ENCODE peak calls at places on chromosomes 2 and 18, in nine cellular contexts. One of them, this sample, is unnamed.

GRCh38 chr2:193528458-193528857 is 1333.7 kb upstream of the TMEFF2 start:
- DNase-seq in Peyer's patch: no peak
- DNase-seq in uterus: no peak
- DNase-seq in transverse colon: no peak
- DNase-seq in RWPE1: no peak
- DNase-seq in IMR-90: no peak
- DNase-seq in GM23248: no peak
- DNase-seq in heart left ventricle: no peak
- DNase-seq in GM23338: no peak
- DNase-seq in this sample: no peak

GRCh38 chr2:46814160-46814559 is 101.4 kb downstream of the MCFD2 start:
- DNase-seq in Peyer's patch: peak
- DNase-seq in uterus: peak
- DNase-seq in transverse colon: peak
- DNase-seq in RWPE1: no peak
- DNase-seq in IMR-90: peak
- DNase-seq in GM23248: peak
- DNase-seq in heart left ventricle: peak
- DNase-seq in GM23338: no peak
- DNase-seq in this sample: peak

GRCh38 chr18:31046916-31047315 is 4.4 kb upstream of the DSC3 start:
- DNase-seq in Peyer's patch: peak
- DNase-seq in uterus: no peak
- DNase-seq in transverse colon: no peak
- DNase-seq in RWPE1: peak
- DNase-seq in IMR-90: no peak
- DNase-seq in GM23248: no peak
- DNase-seq in heart left ventricle: no peak
- DNase-seq in GM23338: no peak
- DNase-seq in this sample: no peak

GRCh38 chr18:49628119-49628518 is 66.3 kb downstream of the LIPG start:
- DNase-seq in Peyer's patch: peak
- DNase-seq in uterus: no peak
- DNase-seq in transverse colon: peak
- DNase-seq in RWPE1: no peak
- DNase-seq in IMR-90: no peak
- DNase-seq in GM23248: no peak
- DNase-seq in heart left ventricle: no peak
- DNase-seq in GM23338: no peak
- DNase-seq in this sample: no peak

GRCh38 chr2:172931256-172931894 is 144.3 kb upstream of the MAP3K20 start:
- DNase-seq in Peyer's patch: no peak
- DNase-seq in uterus: peak
- DNase-seq in transverse colon: no peak
- DNase-seq in RWPE1: peak
- DNase-seq in IMR-90: peak
- DNase-seq in GM23248: peak
- DNase-seq in heart left ventricle: no peak
- DNase-seq in GM23338: peak
- DNase-seq in this sample: no peak

GRCh38 chr2:12897181-12897580 is 180.4 kb downstream of the TRIB2 start:
- DNase-seq in Peyer's patch: peak
- DNase-seq in uterus: no peak
- DNase-seq in transverse colon: peak
- DNase-seq in RWPE1: no peak
- DNase-seq in IMR-90: no peak
- DNase-seq in GM23248: no peak
- DNase-seq in heart left ventricle: no peak
- DNase-seq in GM23338: no peak
- DNase-seq in this sample: no peak

GRCh38 chr2:187951470-187952218 is 340.0 kb upstream of the GULP1 start:
- DNase-seq in Peyer's patch: no peak
- DNase-seq in uterus: no peak
- DNase-seq in transverse colon: no peak
- DNase-seq in RWPE1: no peak
- DNase-seq in IMR-90: no peak
- DNase-seq in GM23248: no peak
- DNase-seq in heart left ventricle: no peak
- DNase-seq in GM23338: no peak
- DNase-seq in this sample: no peak

GRCh38 chr2:168592181-168592831 is 136.2 kb downstream of the CERS6 start:
- DNase-seq in Peyer's patch: no peak
- DNase-seq in uterus: no peak
- DNase-seq in transverse colon: no peak
- DNase-seq in RWPE1: no peak
- DNase-seq in IMR-90: no peak
- DNase-seq in GM23248: no peak
- DNase-seq in heart left ventricle: no peak
- DNase-seq in GM23338: no peak
- DNase-seq in this sample: no peak

GRCh38 chr2:66573866-66574265 is 138.9 kb downstream of the MEIS1 start:
- DNase-seq in Peyer's patch: no peak
- DNase-seq in uterus: peak
- DNase-seq in transverse colon: no peak
- DNase-seq in RWPE1: no peak
- DNase-seq in IMR-90: peak
- DNase-seq in GM23248: no peak
- DNase-seq in heart left ventricle: no peak
- DNase-seq in GM23338: peak
- DNase-seq in this sample: no peak

GRCh38 chr18:76465630-76466409 is 29.2 kb downstream of the ZNF516 start:
- DNase-seq in Peyer's patch: no peak
- DNase-seq in uterus: peak
- DNase-seq in transverse colon: no peak
- DNase-seq in RWPE1: no peak
- DNase-seq in IMR-90: no peak
- DNase-seq in GM23248: no peak
- DNase-seq in heart left ventricle: no peak
- DNase-seq in GM23338: no peak
- DNase-seq in this sample: no peak

GRCh38 chr2:46847185-46847710 is 68.4 kb downstream of the MCFD2 start:
- DNase-seq in Peyer's patch: peak
- DNase-seq in uterus: peak
- DNase-seq in transverse colon: peak
- DNase-seq in RWPE1: peak
- DNase-seq in IMR-90: peak
- DNase-seq in GM23248: peak
- DNase-seq in heart left ventricle: peak
- DNase-seq in GM23338: no peak
- DNase-seq in this sample: peak

GRCh38 chr2:46163804-46164569 is 133.2 kb upstream of the EPAS1 start:
- DNase-seq in Peyer's patch: no peak
- DNase-seq in uterus: no peak
- DNase-seq in transverse colon: peak
- DNase-seq in RWPE1: peak
- DNase-seq in IMR-90: peak
- DNase-seq in GM23248: peak
- DNase-seq in heart left ventricle: no peak
- DNase-seq in GM23338: no peak
- DNase-seq in this sample: no peak

GRCh38 chr2:32715981-32716380 is 88.1 kb downstream of the TTC27 start:
- DNase-seq in Peyer's patch: no peak
- DNase-seq in uterus: no peak
- DNase-seq in transverse colon: no peak
- DNase-seq in RWPE1: peak
- DNase-seq in IMR-90: peak
- DNase-seq in GM23248: peak
- DNase-seq in heart left ventricle: no peak
- DNase-seq in GM23338: no peak
- DNase-seq in this sample: no peak

GRCh38 chr2:151299940-151300539 is 10.6 kb upstream of the NMI start:
- DNase-seq in Peyer's patch: no peak
- DNase-seq in uterus: no peak
- DNase-seq in transverse colon: no peak
- DNase-seq in RWPE1: no peak
- DNase-seq in IMR-90: peak
- DNase-seq in GM23248: peak
- DNase-seq in heart left ventricle: no peak
- DNase-seq in GM23338: no peak
- DNase-seq in this sample: no peak

GRCh38 chr2:1628893-1629292 is 115.4 kb downstream of the PXDN start:
- DNase-seq in Peyer's patch: no peak
- DNase-seq in uterus: peak
- DNase-seq in transverse colon: no peak
- DNase-seq in RWPE1: peak
- DNase-seq in IMR-90: peak
- DNase-seq in GM23248: peak
- DNase-seq in heart left ventricle: peak
- DNase-seq in GM23338: no peak
- DNase-seq in this sample: no peak

GRCh38 chr2:180077295-180077906 is 70.3 kb upstream of the CWC22 start:
- DNase-seq in Peyer's patch: no peak
- DNase-seq in uterus: no peak
- DNase-seq in transverse colon: no peak
- DNase-seq in RWPE1: peak
- DNase-seq in IMR-90: peak
- DNase-seq in GM23248: peak
- DNase-seq in heart left ventricle: no peak
- DNase-seq in GM23338: peak
- DNase-seq in this sample: no peak

GRCh38 chr2:136048886-136049832 is 63.7 kb upstream of the DARS1 start:
- DNase-seq in Peyer's patch: no peak
- DNase-seq in uterus: no peak
- DNase-seq in transverse colon: no peak
- DNase-seq in RWPE1: no peak
- DNase-seq in IMR-90: no peak
- DNase-seq in GM23248: no peak
- DNase-seq in heart left ventricle: no peak
- DNase-seq in GM23338: no peak
- DNase-seq in this sample: no peak

GRCh38 chr2:201259216-201259615 is 1.1 kb upstream of the CASP8 start:
- DNase-seq in Peyer's patch: no peak
- DNase-seq in uterus: no peak
- DNase-seq in transverse colon: no peak
- DNase-seq in RWPE1: no peak
- DNase-seq in IMR-90: no peak
- DNase-seq in GM23248: no peak
- DNase-seq in heart left ventricle: no peak
- DNase-seq in GM23338: no peak
- DNase-seq in this sample: no peak

GRCh38 chr2:86023366-86023712 is 82.3 kb downstream of the POLR1A start:
- DNase-seq in Peyer's patch: no peak
- DNase-seq in uterus: no peak
- DNase-seq in transverse colon: no peak
- DNase-seq in RWPE1: no peak
- DNase-seq in IMR-90: no peak
- DNase-seq in GM23248: no peak
- DNase-seq in heart left ventricle: no peak
- DNase-seq in GM23338: no peak
- DNase-seq in this sample: no peak
- H3K27ac ChIP-seq in Peyer's patch: no peak
- H3K27ac ChIP-seq in uterus: no peak
- H3K27ac ChIP-seq in transverse colon: no peak
- H3K27ac ChIP-seq in RWPE1: no peak
- H3K27ac ChIP-seq in IMR-90: no peak
- H3K27ac ChIP-seq in GM23248: no peak
- H3K27ac ChIP-seq in heart left ventricle: no peak
- H3K27ac ChIP-seq in GM23338: no peak
- H3K27ac ChIP-seq in this sample: no peak

DNA sequence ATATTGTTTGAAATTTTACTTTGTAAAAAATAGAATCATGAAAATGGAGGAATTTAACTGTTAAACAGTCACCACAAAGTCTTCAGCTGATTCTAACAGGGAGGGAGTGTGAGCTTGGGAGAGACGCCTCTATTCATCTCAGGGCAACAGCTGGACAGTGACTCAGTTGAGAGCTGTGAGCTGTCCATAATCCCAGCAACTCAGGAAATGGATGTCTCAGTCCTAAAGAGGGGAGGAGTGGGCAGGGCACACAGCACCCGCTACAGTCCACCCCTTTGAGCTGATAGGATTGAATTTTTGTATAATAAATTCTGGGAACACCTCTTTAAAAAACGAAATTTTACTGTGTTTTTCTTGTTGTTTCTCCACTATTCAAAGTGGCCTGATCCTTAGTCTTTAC is 255.1 kb upstream of the THUMPD2 start:
- DNase-seq in Peyer's patch: no peak
- DNase-seq in uterus: no peak
- DNase-seq in transverse colon: no peak
- DNase-seq in RWPE1: no peak
- DNase-seq in IMR-90: peak
- DNase-seq in GM23248: peak
- DNase-seq in heart left ventricle: no peak
- DNase-seq in GM23338: no peak
- DNase-seq in this sample: no peak
- H3K27ac ChIP-seq in Peyer's patch: no peak
- H3K27ac ChIP-seq in uterus: no peak
- H3K27ac ChIP-seq in transverse colon: no peak
- H3K27ac ChIP-seq in RWPE1: no peak
- H3K27ac ChIP-seq in IMR-90: peak
- H3K27ac ChIP-seq in GM23248: peak
- H3K27ac ChIP-seq in heart left ventricle: no peak
- H3K27ac ChIP-seq in GM23338: no peak
- H3K27ac ChIP-seq in this sample: no peak

DNA sequence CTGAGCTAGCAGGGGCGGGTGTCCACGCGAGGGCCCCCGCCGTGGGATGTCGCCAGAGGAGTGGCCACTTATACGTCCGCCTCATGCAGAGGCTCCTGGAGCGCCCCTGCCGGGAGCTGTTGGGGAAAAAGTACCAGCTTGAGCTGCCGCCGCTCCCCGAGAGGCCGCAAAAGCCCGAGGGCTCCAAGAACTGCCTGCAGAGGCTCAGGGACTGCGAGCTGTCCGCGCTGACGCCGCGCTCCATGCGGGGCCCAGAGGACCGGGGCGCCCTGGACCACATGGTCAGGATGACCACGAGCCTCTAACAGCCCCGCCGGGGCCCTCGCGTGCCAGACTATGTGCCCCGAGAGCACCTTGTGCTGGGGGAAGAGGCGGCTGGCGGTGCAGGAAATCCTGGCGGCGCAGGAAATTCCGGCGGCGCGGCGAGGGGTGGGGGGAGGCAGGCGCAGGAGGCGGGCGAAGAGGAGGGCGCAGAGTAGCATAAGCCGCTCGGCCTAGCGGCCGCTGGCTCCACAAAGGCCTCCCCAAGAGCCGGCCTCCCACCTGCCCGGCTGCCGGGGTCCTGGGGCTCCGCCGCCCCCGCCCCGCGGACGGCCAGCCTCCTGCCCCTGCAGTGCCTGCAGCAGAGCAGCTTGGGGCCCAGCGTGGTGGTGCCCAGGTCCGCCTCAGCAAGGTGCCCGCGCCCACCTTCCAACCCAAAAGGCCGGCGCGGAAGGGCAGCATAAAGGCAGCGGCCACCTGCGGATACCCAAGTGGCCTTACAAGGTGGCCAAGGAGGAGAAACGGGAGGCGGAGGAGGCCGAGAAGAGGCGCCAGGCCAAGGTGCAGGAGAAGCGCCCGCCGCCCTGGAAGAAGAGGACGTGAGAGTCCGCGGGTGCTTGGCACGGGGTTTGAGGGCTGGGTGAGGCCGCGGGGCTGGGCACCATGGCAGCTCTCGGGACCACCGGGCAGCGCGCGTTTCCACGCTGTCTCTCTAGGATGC is 42.1 kb upstream of the TRIM43B start:
- DNase-seq in Peyer's patch: peak
- DNase-seq in uterus: peak
- DNase-seq in transverse colon: peak
- DNase-seq in RWPE1: peak
- DNase-seq in IMR-90: peak
- DNase-seq in GM23248: peak
- DNase-seq in heart left ventricle: peak
- DNase-seq in GM23338: peak
- DNase-seq in this sample: peak
- H3K27ac ChIP-seq in Peyer's patch: peak
- H3K27ac ChIP-seq in uterus: peak
- H3K27ac ChIP-seq in transverse colon: peak
- H3K27ac ChIP-seq in RWPE1: peak
- H3K27ac ChIP-seq in IMR-90: peak
- H3K27ac ChIP-seq in GM23248: peak
- H3K27ac ChIP-seq in heart left ventricle: peak
- H3K27ac ChIP-seq in GM23338: no peak
- H3K27ac ChIP-seq in this sample: peak

GRCh38 chr2:240240017-240240416 is 99.6 kb upstream of the OTOS start:
- DNase-seq in Peyer's patch: no peak
- DNase-seq in uterus: no peak
- DNase-seq in transverse colon: no peak
- DNase-seq in RWPE1: no peak
- DNase-seq in IMR-90: no peak
- DNase-seq in GM23248: no peak
- DNase-seq in heart left ventricle: no peak
- DNase-seq in GM23338: no peak
- DNase-seq in this sample: no peak
- H3K27ac ChIP-seq in Peyer's patch: no peak
- H3K27ac ChIP-seq in uterus: no peak
- H3K27ac ChIP-seq in transverse colon: no peak
- H3K27ac ChIP-seq in RWPE1: no peak
- H3K27ac ChIP-seq in IMR-90: no peak
- H3K27ac ChIP-seq in GM23248: no peak
- H3K27ac ChIP-seq in heart left ventricle: no peak
- H3K27ac ChIP-seq in GM23338: no peak
- H3K27ac ChIP-seq in this sample: no peak

This sample was measured in right cardiac atrium.